ENCODE peak calls at places on chromosomes 5 and 9, in four cellular contexts. F, A, K and M are unnamed samples.

GRCh38 chr5:68343421-68343826 is 127.9 kb downstream of the PIK3R1 start:
- DNase-seq in K (no peak), A (no peak), F (no peak), M (no peak)

GRCh38 chr9:74570879-74571512 is 73.9 kb downstream of the RORB start:
- DNase-seq in A (no peak), F (no peak), K (peak; percentile 35), M (peak; percentile 9)

GRCh38 chr9:31210982-31211570 is 1173.4 kb upstream of the ACO1 start:
- DNase-seq in F (no peak), A (no peak), K (peak; percentile 49), M (no peak)

GRCh38 chr9:88458716-88459115 is 70.5 kb downstream of the SPIN1 start:
- DNase-seq in A (no peak), F (no peak), K (no peak), M (no peak)

GRCh38 chr9:34771023-34771422 is 61.1 kb upstream of the CCL21 start:
- DNase-seq in A (no peak), F (no peak), K (peak; percentile 65), M (no peak)

GRCh38 chr5:13632676-13633075 is 311.8 kb downstream of the DNAH5 start:
- DNase-seq in F (no peak), K (peak; percentile 3), A (no peak), M (no peak)

GRCh38 chr5:41682641-41683040 is 172.2 kb upstream of the PLCXD3 start:
- DNase-seq in F (no peak), K (no peak), A (no peak), M (no peak)

GRCh38 chr9:117156771-117157535 is 257.9 kb downstream of the ASTN2 start:
- DNase-seq in A (no peak), F (peak; percentile 53), K (no peak), M (peak; percentile 10)

GRCh38 chr5:54738118-54738972 is 220.8 kb downstream of the SNX18 start:
- DNase-seq in A (no peak), F (no peak), K (no peak), M (no peak)

GRCh38 chr5:16855475-16855874 is 80.6 kb downstream of the MYO10 start:
- DNase-seq in A (no peak), F (no peak), K (no peak), M (no peak)

GRCh38 chr5:124001216-124001615 is 489.2 kb downstream of the CSNK1G3 start:
- DNase-seq in A (no peak), K (no peak), F (no peak), M (no peak)

GRCh38 chr5:176353533-176353932 is 8.0 kb downstream of the KIAA1191 start:
- DNase-seq in A (no peak), K (no peak), F (no peak), M (no peak)

GRCh38 chr9:96020300-96020821 is 144.9 kb downstream of the ERCC6L2 start:
- DNase-seq in K (no peak), A (no peak), F (no peak), M (no peak)

GRCh38 chr9:121500165-121500478 is 478 bp upstream of the GGTA1 start:
- DNase-seq in A (no peak), K (no peak), F (no peak), M (no peak)